ENCODE peak calls at places on chromosomes 11 and 22, in six cellular contexts. O is thyroid gland, J is hepatocyte, P is lower leg skin, K is AG04450, N is K562. X is an unnamed sample.

GRCh38 chr11:115134886-115135285 is 369.3 kb downstream of the CADM1 start:
- DNase-seq in O (no peak), K (no peak), J (no peak), P (no peak), N (no peak), X (no peak)

GRCh38 chr11:125951731-125952130 is 5.9 kb downstream of the VSIG10L2 start:
- DNase-seq in K (no peak), J (no peak), N (no peak), O (no peak), P (peak), X (no peak)

GRCh38 chr11:100808904-100809491 is 121.9 kb downstream of the ARHGAP42 start:
- DNase-seq in N (peak), K (no peak), O (no peak), J (peak), P (no peak), X (no peak)

GRCh38 chr11:61999141-61999975 is 31.9 kb upstream of the FTH1 start:
- DNase-seq in K (no peak), N (no peak), P (peak), O (no peak), J (peak), X (no peak)

GRCh38 chr22:30205281-30206115 is 41.1 kb downstream of the LIF start:
- DNase-seq in O (no peak), P (peak), J (peak), K (peak), N (no peak), X (no peak)

GRCh38 chr11:85821636-85822035 is 10.7 kb upstream of the SYTL2 start:
- DNase-seq in J (no peak), N (no peak), P (no peak), K (no peak), O (no peak), X (no peak)

GRCh38 chr11:32435511-32435946 is at the start of gene WT1:
- DNase-seq in K (no peak), O (no peak), N (peak), J (no peak), P (no peak), X (no peak)

GRCh38 chr11:5235364-5236095 is 1.2 kb upstream of the HBD start:
- DNase-seq in N (no peak), P (no peak), O (no peak), K (no peak), J (no peak), X (no peak)

GRCh38 chr22:24431309-24432034 is 4.1 kb downstream of the ADORA2A start:
- DNase-seq in P (no peak), O (no peak), N (no peak), J (no peak), K (no peak), X (no peak)

GRCh38 chr22:49371325-49372110 is 456.2 kb downstream of the BRD1 start:
- DNase-seq in K (no peak), N (no peak), J (no peak), O (no peak), P (peak), X (no peak)

GRCh38 chr11:22169833-22170232 is 23.1 kb upstream of the ANO5 start:
- DNase-seq in K (no peak), J (no peak), N (no peak), O (no peak), P (no peak), X (no peak)

GRCh38 chr11:134460881-134461280 is 48.8 kb upstream of the B3GAT1 start:
- DNase-seq in J (no peak), N (no peak), O (no peak), K (no peak), P (no peak), X (no peak)

GRCh38 chr11:3905080-3905953 is 49.9 kb downstream of the STIM1 start:
- DNase-seq in J (peak), K (no peak), P (no peak), O (peak), N (peak), X (peak)

GRCh38 chr22:29003975-29004646 is 57.5 kb downstream of the C22orf31 start:
- DNase-seq in O (peak), J (no peak), K (no peak), N (no peak), P (no peak), X (no peak)

GRCh38 chr11:110207089-110207488 is 89.3 kb downstream of the RDX start:
- DNase-seq in P (no peak), J (no peak), N (no peak), K (no peak), O (no peak), X (no peak)

GRCh38 chr11:119157088-119157487 is 8.2 kb downstream of the ABCG4 start:
- DNase-seq in P (no peak), K (no peak), O (peak), J (no peak), N (no peak), X (no peak)

GRCh38 chr11:119158467-119158866 is 9.6 kb downstream of the ABCG4 start:
- DNase-seq in P (no peak), N (no peak), J (no peak), K (no peak), O (no peak), X (no peak)

GRCh38 chr11:119156496-119156895 is 7.6 kb downstream of the ABCG4 start:
- DNase-seq in P (no peak), K (no peak), J (no peak), N (no peak), O (no peak), X (no peak)

GRCh38 chr11:119154178-119154577 is 5.3 kb downstream of the ABCG4 start:
- DNase-seq in N (no peak), P (no peak), O (no peak), K (no peak), J (no peak), X (no peak)

GRCh38 chr11:119155733-119156492 is 7.1 kb downstream of the ABCG4 start:
- DNase-seq in K (no peak), N (peak), J (no peak), P (no peak), O (peak), X (no peak)
- TF ChIP-seq CTCF in K (peak), N (peak), J (no peak), P (no peak), O (no peak), X (no peak)

GRCh38 chr11:17599460-17599925 is 52.4 kb downstream of the OTOG start:
- DNase-seq in K (no peak), O (no peak), P (peak), J (peak), N (no peak), X (no peak)

GRCh38 chr11:17600316-17601205 is 53.5 kb downstream of the OTOG start:
- DNase-seq in O (no peak), P (peak), J (no peak), K (no peak), N (no peak), X (no peak)

GRCh38 chr11:17603056-17603825 is 56.2 kb downstream of the OTOG start:
- DNase-seq in K (no peak), N (no peak), P (peak), O (no peak), J (no peak), X (no peak)

GRCh38 chr11:17602105-17603001 is 55.3 kb downstream of the OTOG start:
- DNase-seq in K (no peak), J (no peak), N (no peak), O (no peak), P (peak), X (no peak)

GRCh38 chr11:17601206-17602075 is 54.4 kb downstream of the OTOG start:
- DNase-seq in K (no peak), O (no peak), J (no peak), P (peak), N (peak), X (no peak)
- TF ChIP-seq CTCF in K (no peak), O (no peak), J (no peak), P (no peak), N (no peak), X (no peak)

GRCh38 chr11:94553938-94554337 is 10.2 kb downstream of the FUT4 start:
- DNase-seq in O (no peak), J (peak), P (no peak), N (no peak), K (peak), X (no peak)
- TF ChIP-seq CTCF in O (no peak), J (no peak), P (no peak), N (no peak), K (no peak), X (no peak)

DNA sequence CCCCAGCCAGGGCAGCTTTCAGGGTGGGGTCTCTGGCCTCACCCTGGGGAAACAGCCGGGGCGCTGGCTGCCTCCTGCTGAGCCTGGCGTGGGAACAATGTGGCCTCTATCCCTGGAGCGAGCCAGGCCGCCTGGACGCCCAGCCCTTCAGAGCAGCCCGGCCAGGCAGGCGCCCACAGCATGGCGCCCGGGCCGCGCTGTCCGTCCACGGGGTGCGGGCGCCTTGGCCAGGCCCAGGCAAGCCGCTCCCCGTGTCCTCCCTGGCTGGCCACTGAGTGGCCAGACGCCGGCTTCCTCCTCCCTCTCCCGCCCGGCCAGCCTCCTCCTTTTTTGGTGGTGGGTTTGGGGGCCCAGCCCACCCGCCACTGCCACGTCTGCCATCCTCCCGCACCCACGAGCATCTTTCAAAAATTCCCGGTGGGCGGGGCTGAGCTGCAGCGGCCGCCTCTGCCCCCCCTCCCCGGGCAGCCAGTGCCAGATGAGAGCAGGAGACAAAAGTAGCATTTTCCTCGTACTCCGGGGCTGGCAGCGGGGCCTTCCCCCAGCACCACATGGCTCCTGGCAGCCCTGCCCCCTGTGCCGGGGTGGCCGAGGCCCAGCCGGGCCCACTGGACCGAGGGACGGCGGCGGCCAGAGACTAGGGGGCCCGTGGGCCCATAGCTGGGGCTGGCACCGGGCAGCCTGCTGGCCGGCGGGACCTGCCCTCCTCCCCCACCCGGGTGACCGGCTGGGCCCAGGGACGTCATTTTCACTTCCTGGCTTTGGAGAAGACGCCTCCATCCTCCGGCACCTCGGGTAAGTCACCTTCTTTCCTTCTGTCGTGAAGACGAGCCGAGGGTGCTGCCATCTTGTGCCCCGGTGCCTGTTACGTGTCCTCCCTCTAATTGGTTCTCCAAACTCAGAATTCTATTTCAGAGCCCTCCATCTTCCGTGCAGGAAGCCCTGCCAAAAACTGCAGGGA is 70.2 kb upstream of the PPARA start:
- DNase-seq in J (no peak), N (no peak), K (no peak), P (peak), O (peak), X (no peak)
- TF ChIP-seq CTCF in J (no peak), N (no peak), K (no peak), P (no peak), O (no peak), X (no peak)

DNA sequence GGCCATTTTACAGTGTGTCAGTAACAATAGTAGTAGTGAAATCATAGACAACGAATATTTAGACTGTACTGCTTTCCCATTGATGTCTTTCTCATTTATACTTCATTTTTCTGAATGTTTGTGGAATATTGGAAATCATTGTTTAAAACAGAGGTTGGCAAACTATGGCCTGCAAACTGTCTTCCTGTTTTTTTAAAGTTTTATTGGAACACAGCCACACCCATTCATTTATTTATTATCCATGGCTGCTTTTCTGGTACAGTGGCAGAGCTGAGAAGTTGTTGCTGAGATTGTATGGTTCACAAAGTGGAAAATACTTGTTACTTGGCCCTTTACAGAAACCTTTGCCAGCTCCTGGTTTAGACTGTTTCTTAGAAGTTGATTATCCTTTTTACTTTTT is 13.7 kb downstream of the FAR1 start:
- DNase-seq in N (no peak), K (no peak), J (no peak), O (no peak), P (no peak), X (no peak)
- TF ChIP-seq CTCF in N (no peak), K (no peak), J (no peak), O (no peak), P (no peak), X (no peak)

X was measured in CD4-positive, alpha-beta T cell.